ENCODE peak calls at places on chromosomes 1 and 21, in six cellular contexts. One of them, this sample, is unnamed.

GRCh38 chr1:81596341-81596740 is 204.4 kb upstream of the ADGRL2 start:
- DNase-seq in NT2/D1: no peak
- DNase-seq in GM12878: no peak
- DNase-seq in K562: no peak
- DNase-seq in HepG2: no peak
- DNase-seq in H1: no peak
- DNase-seq in this sample: no peak

GRCh38 chr1:159211331-159212136 is 6.9 kb downstream of the ACKR1 start:
- DNase-seq in NT2/D1: peak
- DNase-seq in GM12878: no peak
- DNase-seq in K562: peak
- DNase-seq in HepG2: peak
- DNase-seq in H1: no peak
- DNase-seq in this sample: peak

GRCh38 chr1:167191958-167192357 is 28.7 kb upstream of the POU2F1 start:
- DNase-seq in NT2/D1: no peak
- DNase-seq in GM12878: no peak
- DNase-seq in K562: no peak
- DNase-seq in HepG2: no peak
- DNase-seq in H1: no peak
- DNase-seq in this sample: no peak

GRCh38 chr1:114002492-114003290 is 23.4 kb downstream of the OLFML3 start:
- DNase-seq in NT2/D1: no peak
- DNase-seq in GM12878: no peak
- DNase-seq in K562: no peak
- DNase-seq in HepG2: peak
- DNase-seq in H1: no peak
- DNase-seq in this sample: no peak

GRCh38 chr1:23200885-23201284 is 16.4 kb downstream of the HTR1D start:
- DNase-seq in NT2/D1: no peak
- DNase-seq in GM12878: no peak
- DNase-seq in K562: no peak
- DNase-seq in HepG2: no peak
- DNase-seq in H1: no peak
- DNase-seq in this sample: no peak

GRCh38 chr21:45293726-45294401 is 6.2 kb upstream of the POFUT2 start:
- DNase-seq in NT2/D1: no peak
- DNase-seq in GM12878: no peak
- DNase-seq in K562: no peak
- DNase-seq in HepG2: no peak
- DNase-seq in H1: no peak
- DNase-seq in this sample: no peak

GRCh38 chr1:44929556-44929955 is 56.8 kb downstream of the EIF2B3 start:
- DNase-seq in NT2/D1: no peak
- DNase-seq in GM12878: no peak
- DNase-seq in K562: no peak
- DNase-seq in HepG2: no peak
- DNase-seq in H1: no peak
- DNase-seq in this sample: no peak

GRCh38 chr1:60283690-60284089 is 210.1 kb upstream of the C1orf87 start:
- DNase-seq in NT2/D1: no peak
- DNase-seq in GM12878: no peak
- DNase-seq in K562: peak
- DNase-seq in HepG2: peak
- DNase-seq in H1: no peak
- DNase-seq in this sample: no peak

GRCh38 chr21:36854391-36854790 is 112.1 kb downstream of the HLCS start:
- DNase-seq in NT2/D1: peak
- DNase-seq in GM12878: no peak
- DNase-seq in K562: peak
- DNase-seq in HepG2: peak
- DNase-seq in H1: peak
- DNase-seq in this sample: no peak

GRCh38 chr1:150928286-150928685 is 2.1 kb downstream of the SETDB1 start:
- DNase-seq in NT2/D1: no peak
- DNase-seq in GM12878: no peak
- DNase-seq in K562: no peak
- DNase-seq in HepG2: no peak
- DNase-seq in H1: no peak
- DNase-seq in this sample: no peak

GRCh38 chr1:16324456-16324890 is 27.8 kb downstream of the FBXO42 start:
- DNase-seq in NT2/D1: no peak
- DNase-seq in GM12878: no peak
- DNase-seq in K562: peak
- DNase-seq in HepG2: no peak
- DNase-seq in H1: no peak
- DNase-seq in this sample: peak

GRCh38 chr1:1246601-1247340 is at the start of gene C1QTNF12:
- DNase-seq in NT2/D1: no peak
- DNase-seq in GM12878: no peak
- DNase-seq in K562: no peak
- DNase-seq in HepG2: no peak
- DNase-seq in H1: no peak
- DNase-seq in this sample: no peak

GRCh38 chr1:23282967-23283366 is 61.1 kb downstream of the HNRNPR start:
- DNase-seq in NT2/D1: no peak
- DNase-seq in GM12878: no peak
- DNase-seq in K562: no peak
- DNase-seq in HepG2: no peak
- DNase-seq in H1: no peak
- DNase-seq in this sample: no peak

GRCh38 chr1:8590696-8591351 is 226.6 kb downstream of the RERE start:
- DNase-seq in NT2/D1: no peak
- DNase-seq in GM12878: no peak
- DNase-seq in K562: peak
- DNase-seq in HepG2: no peak
- DNase-seq in H1: no peak
- DNase-seq in this sample: no peak

GRCh38 chr21:42725416-42725930 is 72.1 kb downstream of the PDE9A start:
- DNase-seq in NT2/D1: no peak
- DNase-seq in GM12878: no peak
- DNase-seq in K562: no peak
- DNase-seq in HepG2: no peak
- DNase-seq in H1: no peak
- DNase-seq in this sample: no peak

GRCh38 chr1:87399701-87400100 is 71.0 kb downstream of the LMO4 start:
- DNase-seq in NT2/D1: no peak
- DNase-seq in GM12878: no peak
- DNase-seq in K562: no peak
- DNase-seq in HepG2: no peak
- DNase-seq in H1: no peak
- DNase-seq in this sample: no peak

GRCh38 chr1:193584840-193585239 is 398.4 kb upstream of the B3GALT2 start:
- DNase-seq in NT2/D1: no peak
- DNase-seq in GM12878: no peak
- DNase-seq in K562: no peak
- DNase-seq in HepG2: no peak
- DNase-seq in H1: no peak
- DNase-seq in this sample: no peak
- TF ChIP-seq ZNF274 in NT2/D1: no peak
- TF ChIP-seq ZNF274 in GM12878: no peak
- TF ChIP-seq ZNF274 in K562: no peak
- TF ChIP-seq ZNF274 in HepG2: no peak
- TF ChIP-seq ZNF274 in H1: no peak
- TF ChIP-seq ZNF274 in this sample: no peak

GRCh38 chr1:111197598-111198289 is 2.7 kb downstream of the DENND2D start:
- DNase-seq in NT2/D1: no peak
- DNase-seq in GM12878: no peak
- DNase-seq in K562: peak
- DNase-seq in HepG2: no peak
- DNase-seq in H1: peak
- DNase-seq in this sample: no peak
- TF ChIP-seq ZNF274 in NT2/D1: no peak
- TF ChIP-seq ZNF274 in GM12878: no peak
- TF ChIP-seq ZNF274 in K562: no peak
- TF ChIP-seq ZNF274 in HepG2: no peak
- TF ChIP-seq ZNF274 in H1: no peak
- TF ChIP-seq ZNF274 in this sample: no peak

DNA sequence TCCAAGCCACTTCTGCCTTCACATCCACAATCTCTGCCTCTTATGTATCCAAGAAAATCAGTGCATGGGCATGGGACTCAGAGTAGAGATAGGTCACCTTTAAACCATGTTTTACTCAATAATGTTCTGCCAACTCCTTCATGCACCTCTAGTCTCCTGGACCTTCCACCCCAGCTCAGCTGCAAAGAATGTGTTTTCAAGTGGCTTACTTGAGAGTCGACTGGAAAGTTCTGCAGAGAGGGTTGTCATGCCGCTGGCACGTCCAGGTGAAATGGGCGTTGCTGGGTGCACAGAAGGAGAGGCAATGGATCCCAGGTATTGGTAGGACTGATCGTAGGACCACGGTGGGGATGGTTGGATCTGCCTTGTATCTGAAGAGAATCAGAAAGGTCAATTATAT is 130.3 kb downstream of the CLIC6 start:
- DNase-seq in NT2/D1: no peak
- DNase-seq in GM12878: no peak
- DNase-seq in K562: no peak
- DNase-seq in HepG2: no peak
- DNase-seq in H1: no peak
- DNase-seq in this sample: no peak
- TF ChIP-seq ZNF274 in NT2/D1: no peak
- TF ChIP-seq ZNF274 in GM12878: no peak
- TF ChIP-seq ZNF274 in K562: no peak
- TF ChIP-seq ZNF274 in HepG2: no peak
- TF ChIP-seq ZNF274 in H1: no peak
- TF ChIP-seq ZNF274 in this sample: no peak

DNA sequence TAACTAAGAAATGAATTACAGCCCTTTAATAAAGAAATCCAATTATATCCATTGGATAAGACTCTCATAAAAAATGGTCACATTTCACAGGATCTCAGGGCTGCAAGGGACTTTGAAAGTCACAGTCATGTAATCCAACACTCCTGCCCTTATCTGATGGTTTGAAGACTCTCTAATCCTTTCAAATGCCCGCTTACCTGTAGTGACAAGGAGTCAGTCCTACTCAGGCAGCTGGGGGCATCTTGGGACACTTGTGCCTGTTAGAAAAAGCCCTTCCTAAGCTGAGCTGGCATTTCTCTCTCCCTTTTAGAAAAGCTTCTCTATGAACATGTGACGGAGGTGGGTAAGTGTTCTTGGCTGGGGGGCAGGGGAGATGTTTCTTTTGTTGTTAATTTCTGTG is 11.0 kb upstream of the ZNF691 start:
- DNase-seq in NT2/D1: no peak
- DNase-seq in GM12878: no peak
- DNase-seq in K562: no peak
- DNase-seq in HepG2: no peak
- DNase-seq in H1: no peak
- DNase-seq in this sample: no peak
- TF ChIP-seq ZNF274 in NT2/D1: no peak
- TF ChIP-seq ZNF274 in GM12878: no peak
- TF ChIP-seq ZNF274 in K562: no peak
- TF ChIP-seq ZNF274 in HepG2: no peak
- TF ChIP-seq ZNF274 in H1: no peak
- TF ChIP-seq ZNF274 in this sample: no peak

DNA sequence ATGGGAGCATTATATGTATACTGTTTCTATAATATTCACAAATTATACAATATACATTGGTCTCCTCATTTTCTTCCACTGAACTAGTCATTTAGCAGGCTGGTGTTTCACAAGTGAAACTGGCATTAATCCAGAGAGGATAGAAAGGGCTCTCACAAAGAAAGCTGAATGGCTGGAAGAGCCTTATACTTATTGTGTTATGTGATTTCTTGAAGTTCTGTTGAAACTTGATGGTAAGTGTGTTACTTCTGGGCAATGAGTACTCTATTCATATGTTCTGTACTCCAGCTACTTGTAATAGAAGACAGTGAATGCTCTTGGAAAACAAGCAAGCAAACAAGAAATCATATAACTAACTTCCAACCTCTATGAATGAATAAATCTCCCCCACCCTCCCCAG is 14.9 kb downstream of the STX12 start:
- DNase-seq in NT2/D1: no peak
- DNase-seq in GM12878: no peak
- DNase-seq in K562: no peak
- DNase-seq in HepG2: no peak
- DNase-seq in H1: no peak
- DNase-seq in this sample: no peak
- TF ChIP-seq ZNF274 in NT2/D1: no peak
- TF ChIP-seq ZNF274 in GM12878: no peak
- TF ChIP-seq ZNF274 in K562: no peak
- TF ChIP-seq ZNF274 in HepG2: no peak
- TF ChIP-seq ZNF274 in H1: no peak
- TF ChIP-seq ZNF274 in this sample: no peak

GRCh38 chr1:41354956-41355355 is 6.3 kb upstream of the FOXO6 start:
- DNase-seq in NT2/D1: no peak
- DNase-seq in GM12878: no peak
- DNase-seq in K562: no peak
- DNase-seq in HepG2: no peak
- DNase-seq in H1: no peak
- DNase-seq in this sample: no peak

GRCh38 chr1:41356752-41357151 is 4.5 kb upstream of the FOXO6 start:
- DNase-seq in NT2/D1: no peak
- DNase-seq in GM12878: no peak
- DNase-seq in K562: no peak
- DNase-seq in HepG2: no peak
- DNase-seq in H1: no peak
- DNase-seq in this sample: no peak

GRCh38 chr1:41355761-41356160 is 5.5 kb upstream of the FOXO6 start:
- DNase-seq in NT2/D1: no peak
- DNase-seq in GM12878: no peak
- DNase-seq in K562: no peak
- DNase-seq in HepG2: no peak
- DNase-seq in H1: no peak
- DNase-seq in this sample: no peak

GRCh38 chr1:41353744-41354143 is 7.5 kb upstream of the FOXO6 start:
- DNase-seq in NT2/D1: no peak
- DNase-seq in GM12878: peak
- DNase-seq in K562: no peak
- DNase-seq in HepG2: no peak
- DNase-seq in H1: no peak
- DNase-seq in this sample: no peak

GRCh38 chr1:41355356-41355755 is 5.9 kb upstream of the FOXO6 start:
- DNase-seq in NT2/D1: no peak
- DNase-seq in GM12878: no peak
- DNase-seq in K562: no peak
- DNase-seq in HepG2: no peak
- DNase-seq in H1: no peak
- DNase-seq in this sample: no peak
- TF ChIP-seq ZNF274 in NT2/D1: no peak
- TF ChIP-seq ZNF274 in GM12878: no peak
- TF ChIP-seq ZNF274 in K562: no peak
- TF ChIP-seq ZNF274 in HepG2: no peak
- TF ChIP-seq ZNF274 in H1: no peak
- TF ChIP-seq ZNF274 in this sample: no peak